ENCODE peak calls at places on chromosomes 7 and 10, in four cellular contexts. V, W, P and U are unnamed samples.

GRCh38 chr10:25068152-25069058 is 52.0 kb downstream of the THNSL1 start:
- DNase-seq in W (no peak), P (no peak), V (no peak), U (no peak)

GRCh38 chr10:91360434-91360833 is 49.7 kb upstream of the HECTD2 start:
- DNase-seq in V (no peak), W (no peak), P (no peak), U (no peak)

GRCh38 chr10:71684356-71685173 is 35.0 kb downstream of the C10orf105 start:
- DNase-seq in V (no peak), P (no peak), W (no peak), U (no peak)

GRCh38 chr7:117975436-117975835 is 102.2 kb upstream of the CTTNBP2 start:
- DNase-seq in W (no peak), V (no peak), P (no peak), U (no peak)

GRCh38 chr10:75679546-75679945 is 248.1 kb downstream of the LRMDA start:
- DNase-seq in P (no peak), W (no peak), V (no peak), U (no peak)

GRCh38 chr10:75037171-75038153 is 74.0 kb upstream of the SAMD8 start:
- DNase-seq in P (no peak), V (no peak), W (no peak), U (no peak)

GRCh38 chr10:113221756-113222168 is 271.7 kb downstream of the TCF7L2 start:
- DNase-seq in W (no peak), V (no peak), P (no peak), U (no peak)

GRCh38 chr7:50868426-50869100 is 85.9 kb upstream of the GRB10 start:
- DNase-seq in V (no peak), P (no peak), W (no peak), U (no peak)

GRCh38 chr10:132400547-132401151 is 3.6 kb downstream of the PWWP2B start:
- DNase-seq in V (no peak), W (no peak), P (no peak), U (no peak)

GRCh38 chr7:25297231-25297630 is 68.9 kb upstream of the NPVF start:
- DNase-seq in V (no peak), W (no peak), P (no peak), U (no peak)

GRCh38 chr7:137931823-137932222 is 70.1 kb downstream of the CREB3L2 start:
- DNase-seq in P (no peak), V (no peak), W (no peak), U (no peak)

GRCh38 chr7:28939367-28939766 is 18.8 kb downstream of the TRIL start:
- DNase-seq in W (no peak), V (no peak), P (no peak), U (no peak)

GRCh38 chr7:108246227-108246837 is 116.2 kb upstream of the LAMB4 start:
- DNase-seq in V (no peak), P (no peak), W (no peak), U (peak)

GRCh38 chr10:80760914-80761371 is 223.2 kb downstream of the SH2D4B start:
- DNase-seq in P (no peak), V (no peak), W (no peak), U (no peak)

GRCh38 chr7:135798104-135798503 is 49.5 kb upstream of the FAM180A start:
- DNase-seq in W (no peak), P (no peak), V (no peak), U (peak)

GRCh38 chr10:43970018-43970698 is 321.5 kb upstream of the ZNF32 start:
- DNase-seq in P (no peak), V (no peak), W (no peak), U (no peak)

GRCh38 chr7:92682324-92682723 is 92.1 kb upstream of the FAM133B start:
- DNase-seq in P (no peak), W (no peak), V (no peak), U (no peak)